ENCODE peak calls at places on chromosomes 7 and 10, in six cellular contexts. One of them, this sample, is unnamed. For H3K4me1, the result is how much of the 10 kb centered on the place peaks cover.

GRCh38 chr7:4682621-4683042 is 537 bp downstream of the FOXK1 start:
- DNase-seq in IMR-90: peak
- DNase-seq in CD8-positive, alpha-beta memory T cell: no peak
- DNase-seq in cardiac muscle cell: peak
- DNase-seq in SJSA1: peak
- DNase-seq in heart left ventricle: peak
- DNase-seq in this sample: no peak

GRCh38 chr10:33217854-33218253 is 116.6 kb downstream of the NRP1 start:
- DNase-seq in IMR-90: no peak
- DNase-seq in CD8-positive, alpha-beta memory T cell: no peak
- DNase-seq in cardiac muscle cell: no peak
- DNase-seq in SJSA1: no peak
- DNase-seq in heart left ventricle: no peak
- DNase-seq in this sample: no peak

GRCh38 chr10:31582365-31583052 is 263.5 kb downstream of the ZEB1 start:
- DNase-seq in IMR-90: peak
- DNase-seq in CD8-positive, alpha-beta memory T cell: no peak
- DNase-seq in cardiac muscle cell: peak
- DNase-seq in SJSA1: no peak
- DNase-seq in heart left ventricle: no peak
- DNase-seq in this sample: no peak

GRCh38 chr7:47404005-47404404 is 177.9 kb downstream of the TNS3 start:
- DNase-seq in IMR-90: peak
- DNase-seq in CD8-positive, alpha-beta memory T cell: no peak
- DNase-seq in cardiac muscle cell: peak
- DNase-seq in SJSA1: no peak
- DNase-seq in heart left ventricle: no peak
- DNase-seq in this sample: no peak

GRCh38 chr10:50558368-50558767 is 65.4 kb downstream of the SGMS1 start:
- DNase-seq in IMR-90: no peak
- DNase-seq in CD8-positive, alpha-beta memory T cell: no peak
- DNase-seq in cardiac muscle cell: peak
- DNase-seq in SJSA1: no peak
- DNase-seq in heart left ventricle: no peak
- DNase-seq in this sample: no peak

GRCh38 chr7:72490301-72490700 is 78.2 kb upstream of the CALN1 start:
- DNase-seq in IMR-90: no peak
- DNase-seq in CD8-positive, alpha-beta memory T cell: no peak
- DNase-seq in cardiac muscle cell: no peak
- DNase-seq in SJSA1: peak
- DNase-seq in heart left ventricle: no peak
- DNase-seq in this sample: no peak

GRCh38 chr10:84499846-84500245 is 171.5 kb downstream of the CCSER2 start:
- DNase-seq in IMR-90: peak
- DNase-seq in CD8-positive, alpha-beta memory T cell: no peak
- DNase-seq in cardiac muscle cell: no peak
- DNase-seq in SJSA1: no peak
- DNase-seq in heart left ventricle: no peak
- DNase-seq in this sample: no peak

GRCh38 chr7:90973146-90973545 is 291.1 kb upstream of the FZD1 start:
- DNase-seq in IMR-90: peak
- DNase-seq in CD8-positive, alpha-beta memory T cell: no peak
- DNase-seq in cardiac muscle cell: no peak
- DNase-seq in SJSA1: no peak
- DNase-seq in heart left ventricle: no peak
- DNase-seq in this sample: no peak

GRCh38 chr7:100603697-100604077 is 1.5 kb downstream of the PCOLCE start:
- DNase-seq in IMR-90: peak
- DNase-seq in CD8-positive, alpha-beta memory T cell: no peak
- DNase-seq in cardiac muscle cell: peak
- DNase-seq in SJSA1: no peak
- DNase-seq in heart left ventricle: no peak
- DNase-seq in this sample: no peak

GRCh38 chr7:112134039-112134438 is 72.2 kb downstream of the DOCK4 start:
- DNase-seq in IMR-90: no peak
- DNase-seq in CD8-positive, alpha-beta memory T cell: no peak
- DNase-seq in cardiac muscle cell: no peak
- DNase-seq in SJSA1: no peak
- DNase-seq in heart left ventricle: no peak
- DNase-seq in this sample: no peak

GRCh38 chr7:27423821-27424220 is 181.2 kb downstream of the EVX1 start:
- DNase-seq in IMR-90: no peak
- DNase-seq in CD8-positive, alpha-beta memory T cell: no peak
- DNase-seq in cardiac muscle cell: no peak
- DNase-seq in SJSA1: no peak
- DNase-seq in heart left ventricle: no peak
- DNase-seq in this sample: no peak

GRCh38 chr10:5441106-5441505 is 28.7 kb downstream of the NET1 start:
- DNase-seq in IMR-90: no peak
- DNase-seq in CD8-positive, alpha-beta memory T cell: no peak
- DNase-seq in cardiac muscle cell: no peak
- DNase-seq in SJSA1: no peak
- DNase-seq in heart left ventricle: no peak
- DNase-seq in this sample: no peak

GRCh38 chr7:21504021-21504420 is 38.8 kb upstream of the DNAH11 start:
- DNase-seq in IMR-90: no peak
- DNase-seq in CD8-positive, alpha-beta memory T cell: no peak
- DNase-seq in cardiac muscle cell: no peak
- DNase-seq in SJSA1: no peak
- DNase-seq in heart left ventricle: no peak
- DNase-seq in this sample: no peak
- H3K4me1 ChIP-seq in IMR-90: under half
- H3K4me1 ChIP-seq in CD8-positive, alpha-beta memory T cell: under half
- H3K4me1 ChIP-seq in cardiac muscle cell: under half
- H3K4me1 ChIP-seq in SJSA1: under half
- H3K4me1 ChIP-seq in heart left ventricle: under half
- H3K4me1 ChIP-seq in this sample: under half

DNA sequence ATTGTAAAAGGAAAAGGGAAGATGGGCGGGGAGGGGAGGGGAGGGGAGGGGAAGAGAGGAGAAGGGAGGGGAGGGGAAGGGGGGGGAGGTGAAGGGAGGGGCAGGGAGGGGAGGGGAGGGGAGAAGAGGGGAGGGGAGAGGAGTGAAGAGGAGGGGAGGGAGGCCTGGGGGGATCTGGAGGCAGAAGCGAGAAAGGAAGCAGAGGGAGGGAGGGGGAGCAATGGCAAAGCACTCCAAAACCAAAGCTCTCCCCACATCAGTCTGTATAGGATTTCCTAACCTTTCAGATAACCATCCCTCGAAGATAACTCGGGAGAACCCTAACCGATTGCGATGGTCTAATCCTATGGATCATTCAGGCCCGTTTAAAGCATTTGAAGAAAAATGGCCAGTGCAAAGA is 19.0 kb downstream of the EBF3 start:
- DNase-seq in IMR-90: no peak
- DNase-seq in CD8-positive, alpha-beta memory T cell: no peak
- DNase-seq in cardiac muscle cell: no peak
- DNase-seq in SJSA1: no peak
- DNase-seq in heart left ventricle: no peak
- DNase-seq in this sample: no peak
- H3K4me1 ChIP-seq in IMR-90: under half
- H3K4me1 ChIP-seq in CD8-positive, alpha-beta memory T cell: under half
- H3K4me1 ChIP-seq in cardiac muscle cell: under half
- H3K4me1 ChIP-seq in SJSA1: under half
- H3K4me1 ChIP-seq in heart left ventricle: under half
- H3K4me1 ChIP-seq in this sample: under half

DNA sequence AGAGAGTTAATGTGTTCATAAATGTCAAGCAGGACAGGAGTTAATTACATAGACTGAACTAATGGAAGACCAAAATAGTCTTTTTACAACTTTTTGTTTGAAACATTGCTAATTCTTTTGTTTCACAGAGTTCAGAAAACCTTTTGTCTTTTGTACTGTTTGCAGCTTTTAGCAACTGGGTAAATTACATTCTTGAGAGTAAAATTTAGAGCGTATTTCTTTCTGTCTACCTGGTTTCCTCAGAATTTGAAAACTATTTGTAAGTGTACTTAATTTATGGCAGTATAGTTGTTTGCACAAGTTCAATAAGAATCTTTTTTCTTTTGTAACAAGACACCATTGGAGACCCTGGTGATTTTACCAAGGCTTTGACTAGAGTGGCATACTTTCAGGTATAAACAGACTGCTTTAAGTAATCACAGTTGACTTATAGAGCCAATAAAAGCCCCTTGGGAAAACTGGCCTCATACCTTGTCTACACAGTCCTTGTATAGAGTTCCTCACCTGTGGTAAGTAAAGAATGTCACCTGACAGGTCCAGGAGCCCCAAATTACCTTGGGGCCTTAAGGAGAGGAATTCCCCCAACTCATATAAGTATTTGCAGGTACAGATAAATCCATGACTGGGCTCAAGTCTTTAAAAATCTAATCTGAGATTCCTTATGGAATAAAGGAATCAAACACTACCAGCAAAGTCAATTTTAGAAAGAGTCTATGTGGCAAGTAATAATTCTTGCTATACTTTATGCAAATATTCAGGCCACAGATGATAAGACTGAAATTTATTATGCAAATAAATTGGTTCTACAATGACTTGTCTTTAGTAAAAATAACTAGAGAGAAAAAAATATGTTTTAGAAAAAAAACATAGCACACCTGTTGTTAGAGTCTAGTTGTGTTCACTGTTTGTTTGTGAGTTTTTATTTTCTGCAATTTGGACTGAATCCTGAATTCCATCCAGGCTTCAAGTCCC is 23.6 kb upstream of the CREB3L2 start:
- DNase-seq in IMR-90: no peak
- DNase-seq in CD8-positive, alpha-beta memory T cell: no peak
- DNase-seq in cardiac muscle cell: no peak
- DNase-seq in SJSA1: no peak
- DNase-seq in heart left ventricle: no peak
- DNase-seq in this sample: no peak
- H3K4me1 ChIP-seq in IMR-90: under half
- H3K4me1 ChIP-seq in CD8-positive, alpha-beta memory T cell: under half
- H3K4me1 ChIP-seq in cardiac muscle cell: under half
- H3K4me1 ChIP-seq in SJSA1: under half
- H3K4me1 ChIP-seq in heart left ventricle: under half
- H3K4me1 ChIP-seq in this sample: under half

GRCh38 chr10:132401396-132402168 is 4.6 kb downstream of the PWWP2B start:
- DNase-seq in IMR-90: no peak
- DNase-seq in CD8-positive, alpha-beta memory T cell: no peak
- DNase-seq in cardiac muscle cell: no peak
- DNase-seq in SJSA1: no peak
- DNase-seq in heart left ventricle: peak
- DNase-seq in this sample: no peak

GRCh38 chr10:132400041-132400546 is 3.1 kb downstream of the PWWP2B start:
- DNase-seq in IMR-90: no peak
- DNase-seq in CD8-positive, alpha-beta memory T cell: no peak
- DNase-seq in cardiac muscle cell: no peak
- DNase-seq in SJSA1: no peak
- DNase-seq in heart left ventricle: peak
- DNase-seq in this sample: no peak

GRCh38 chr10:132399117-132400035 is 2.4 kb downstream of the PWWP2B start:
- DNase-seq in IMR-90: no peak
- DNase-seq in CD8-positive, alpha-beta memory T cell: no peak
- DNase-seq in cardiac muscle cell: no peak
- DNase-seq in SJSA1: no peak
- DNase-seq in heart left ventricle: peak
- DNase-seq in this sample: no peak

GRCh38 chr10:132398566-132398991 is 1.6 kb downstream of the PWWP2B start:
- DNase-seq in IMR-90: no peak
- DNase-seq in CD8-positive, alpha-beta memory T cell: no peak
- DNase-seq in cardiac muscle cell: no peak
- DNase-seq in SJSA1: no peak
- DNase-seq in heart left ventricle: peak
- DNase-seq in this sample: no peak

DNA sequence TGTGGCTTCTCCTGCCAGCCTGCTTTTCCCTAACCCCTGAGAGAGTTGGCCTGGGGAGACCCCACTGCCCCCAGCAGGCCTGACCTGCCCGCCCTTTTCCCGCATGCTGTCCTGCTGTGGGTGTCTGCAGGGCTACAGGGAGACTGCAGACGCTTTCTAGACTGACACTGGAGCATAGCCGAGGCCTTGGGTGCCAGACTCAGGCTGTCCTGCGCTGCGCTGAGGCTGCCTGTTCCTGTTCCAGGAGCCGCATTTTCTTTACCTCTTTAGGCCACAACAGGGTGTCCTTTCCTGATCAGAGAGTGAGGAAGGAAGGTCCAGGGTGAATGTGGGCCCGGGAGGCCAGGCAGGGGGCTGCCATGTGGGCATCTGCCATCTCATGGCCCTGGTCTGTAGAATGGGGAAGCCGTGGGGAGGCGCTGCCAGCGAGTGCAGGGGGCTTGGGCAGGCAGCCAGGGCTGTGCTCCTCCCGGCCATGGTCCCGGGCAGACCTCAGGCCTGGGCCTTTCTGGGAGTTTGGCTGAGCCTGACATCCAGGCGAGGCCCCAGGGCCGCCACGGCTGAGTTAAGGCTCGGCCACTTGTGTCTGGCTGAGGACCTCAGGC is 3.6 kb downstream of the PWWP2B start:
- DNase-seq in IMR-90: no peak
- DNase-seq in CD8-positive, alpha-beta memory T cell: no peak
- DNase-seq in cardiac muscle cell: no peak
- DNase-seq in SJSA1: no peak
- DNase-seq in heart left ventricle: peak
- DNase-seq in this sample: no peak
- H3K4me1 ChIP-seq in IMR-90: under half
- H3K4me1 ChIP-seq in CD8-positive, alpha-beta memory T cell: under half
- H3K4me1 ChIP-seq in cardiac muscle cell: under half
- H3K4me1 ChIP-seq in SJSA1: under half
- H3K4me1 ChIP-seq in heart left ventricle: under half
- H3K4me1 ChIP-seq in this sample: under half